ENCODE peak calls at places on chromosomes 13 and 19, in nine cellular contexts. One of them, this sample, is unnamed.

GRCh38 chr19:10112037-10112751 is 701 bp downstream of the P2RY11 start:
- DNase-seq in right atrium auricular region: no peak
- DNase-seq in heart right ventricle: no peak
- DNase-seq in GM12878: no peak
- DNase-seq in pancreas: no peak
- DNase-seq in bronchial epithelial cell: no peak
- DNase-seq in A549: peak; percentile 50
- DNase-seq in PC-9: no peak
- DNase-seq in astrocyte of the spinal cord: no peak
- DNase-seq in this sample: no peak

GRCh38 chr19:43406297-43406696 is 8.4 kb upstream of the TEX101 start:
- DNase-seq in heart right ventricle: no peak
- DNase-seq in A549: no peak
- DNase-seq in right atrium auricular region: no peak
- DNase-seq in astrocyte of the spinal cord: no peak
- DNase-seq in PC-9: no peak
- DNase-seq in GM12878: no peak
- DNase-seq in bronchial epithelial cell: no peak
- DNase-seq in pancreas: no peak
- DNase-seq in this sample: no peak

GRCh38 chr13:45243072-45243471 is 42.2 kb upstream of the KCTD4 start:
- DNase-seq in A549: no peak
- DNase-seq in GM12878: no peak
- DNase-seq in bronchial epithelial cell: no peak
- DNase-seq in right atrium auricular region: no peak
- DNase-seq in PC-9: no peak
- DNase-seq in pancreas: no peak
- DNase-seq in heart right ventricle: no peak
- DNase-seq in astrocyte of the spinal cord: no peak
- DNase-seq in this sample: no peak

GRCh38 chr13:98488736-98489135 is 88.2 kb downstream of the STK24 start:
- DNase-seq in bronchial epithelial cell: no peak
- DNase-seq in astrocyte of the spinal cord: no peak
- DNase-seq in heart right ventricle: no peak
- DNase-seq in GM12878: peak; percentile 55
- DNase-seq in PC-9: no peak
- DNase-seq in pancreas: no peak
- DNase-seq in right atrium auricular region: no peak
- DNase-seq in A549: no peak
- DNase-seq in this sample: no peak

GRCh38 chr19:17327654-17328516 is 6.8 kb downstream of the ANO8 start:
- DNase-seq in PC-9: peak; percentile 86
- DNase-seq in right atrium auricular region: no peak
- DNase-seq in GM12878: no peak
- DNase-seq in pancreas: peak; percentile 63
- DNase-seq in astrocyte of the spinal cord: no peak
- DNase-seq in A549: no peak
- DNase-seq in heart right ventricle: no peak
- DNase-seq in bronchial epithelial cell: peak; percentile 80
- DNase-seq in this sample: no peak

GRCh38 chr19:38210458-38210987 is 13.5 kb downstream of the DPF1 start:
- DNase-seq in heart right ventricle: peak; percentile 62
- DNase-seq in GM12878: no peak
- DNase-seq in bronchial epithelial cell: no peak
- DNase-seq in PC-9: no peak
- DNase-seq in pancreas: no peak
- DNase-seq in A549: no peak
- DNase-seq in right atrium auricular region: no peak
- DNase-seq in astrocyte of the spinal cord: peak; percentile 37
- DNase-seq in this sample: no peak

GRCh38 chr13:112931028-112931934 is 37.7 kb upstream of the MCF2L start:
- DNase-seq in pancreas: no peak
- DNase-seq in right atrium auricular region: no peak
- DNase-seq in bronchial epithelial cell: peak; percentile 17
- DNase-seq in astrocyte of the spinal cord: peak; percentile 14
- DNase-seq in GM12878: no peak
- DNase-seq in A549: peak; percentile 45
- DNase-seq in PC-9: peak; percentile 57
- DNase-seq in heart right ventricle: no peak
- DNase-seq in this sample: no peak

GRCh38 chr13:78742659-78743058 is 83.7 kb upstream of the OBI1 start:
- DNase-seq in heart right ventricle: no peak
- DNase-seq in PC-9: no peak
- DNase-seq in GM12878: no peak
- DNase-seq in A549: no peak
- DNase-seq in right atrium auricular region: no peak
- DNase-seq in pancreas: no peak
- DNase-seq in bronchial epithelial cell: no peak
- DNase-seq in astrocyte of the spinal cord: no peak
- DNase-seq in this sample: no peak

GRCh38 chr19:17001603-17002183 is 24.9 kb downstream of the CPAMD8 start:
- DNase-seq in PC-9: no peak
- DNase-seq in heart right ventricle: no peak
- DNase-seq in GM12878: no peak
- DNase-seq in pancreas: no peak
- DNase-seq in A549: no peak
- DNase-seq in astrocyte of the spinal cord: no peak
- DNase-seq in right atrium auricular region: no peak
- DNase-seq in bronchial epithelial cell: no peak
- DNase-seq in this sample: no peak

GRCh38 chr13:82900453-82900852 is 981.8 kb downstream of the SLITRK1 start:
- DNase-seq in A549: no peak
- DNase-seq in GM12878: no peak
- DNase-seq in PC-9: no peak
- DNase-seq in pancreas: no peak
- DNase-seq in right atrium auricular region: no peak
- DNase-seq in astrocyte of the spinal cord: no peak
- DNase-seq in bronchial epithelial cell: no peak
- DNase-seq in heart right ventricle: no peak
- DNase-seq in this sample: no peak

GRCh38 chr19:47243776-47244547 is 12.4 kb upstream of the CCDC9 start:
- DNase-seq in PC-9: peak; percentile 95
- DNase-seq in pancreas: peak; percentile 87
- DNase-seq in astrocyte of the spinal cord: peak; percentile 98
- DNase-seq in GM12878: no peak
- DNase-seq in right atrium auricular region: peak; percentile 94
- DNase-seq in A549: peak; percentile 97
- DNase-seq in heart right ventricle: peak; percentile 94
- DNase-seq in bronchial epithelial cell: peak; percentile 81
- DNase-seq in this sample: peak; percentile 79

GRCh38 chr13:35468195-35468594 is 8.3 kb downstream of the MAB21L1 start:
- DNase-seq in heart right ventricle: no peak
- DNase-seq in A549: no peak
- DNase-seq in bronchial epithelial cell: no peak
- DNase-seq in astrocyte of the spinal cord: peak; percentile 10
- DNase-seq in pancreas: no peak
- DNase-seq in GM12878: no peak
- DNase-seq in PC-9: no peak
- DNase-seq in right atrium auricular region: no peak
- DNase-seq in this sample: no peak

GRCh38 chr13:99425485-99426341 is 75.6 kb upstream of the TM9SF2 start:
- DNase-seq in right atrium auricular region: no peak
- DNase-seq in astrocyte of the spinal cord: no peak
- DNase-seq in GM12878: peak; percentile 90
- DNase-seq in A549: no peak
- DNase-seq in heart right ventricle: no peak
- DNase-seq in bronchial epithelial cell: no peak
- DNase-seq in PC-9: no peak
- DNase-seq in pancreas: no peak
- DNase-seq in this sample: no peak

GRCh38 chr19:42480335-42481095 is 37.8 kb upstream of the CXCL17 start:
- DNase-seq in bronchial epithelial cell: peak; percentile 73
- DNase-seq in PC-9: peak; percentile 43
- DNase-seq in heart right ventricle: no peak
- DNase-seq in astrocyte of the spinal cord: no peak
- DNase-seq in GM12878: no peak
- DNase-seq in pancreas: peak; percentile 6
- DNase-seq in A549: peak; percentile 78
- DNase-seq in right atrium auricular region: no peak
- DNase-seq in this sample: no peak

GRCh38 chr13:20891768-20892167 is 10.8 kb downstream of the XPO4 start:
- DNase-seq in right atrium auricular region: no peak
- DNase-seq in heart right ventricle: no peak
- DNase-seq in PC-9: no peak
- DNase-seq in A549: no peak
- DNase-seq in pancreas: no peak
- DNase-seq in bronchial epithelial cell: no peak
- DNase-seq in GM12878: no peak
- DNase-seq in astrocyte of the spinal cord: no peak
- DNase-seq in this sample: no peak

GRCh38 chr19:40717325-40717879 is 490 bp downstream of the ITPKC start:
- DNase-seq in bronchial epithelial cell: no peak
- DNase-seq in GM12878: no peak
- DNase-seq in right atrium auricular region: no peak
- DNase-seq in heart right ventricle: peak; percentile 40
- DNase-seq in A549: peak; percentile 65
- DNase-seq in astrocyte of the spinal cord: no peak
- DNase-seq in pancreas: no peak
- DNase-seq in PC-9: peak; percentile 19
- DNase-seq in this sample: no peak

GRCh38 chr19:5800361-5801270 is 4.3 kb upstream of the NRTN start:
- DNase-seq in bronchial epithelial cell: no peak
- DNase-seq in PC-9: no peak
- DNase-seq in heart right ventricle: no peak
- DNase-seq in A549: no peak
- DNase-seq in pancreas: no peak
- DNase-seq in astrocyte of the spinal cord: no peak
- DNase-seq in GM12878: no peak
- DNase-seq in right atrium auricular region: no peak
- DNase-seq in this sample: no peak

GRCh38 chr19:19386373-19386869 is 19.1 kb upstream of the GATAD2A start:
- DNase-seq in bronchial epithelial cell: no peak
- DNase-seq in pancreas: no peak
- DNase-seq in heart right ventricle: no peak
- DNase-seq in A549: no peak
- DNase-seq in GM12878: no peak
- DNase-seq in astrocyte of the spinal cord: no peak
- DNase-seq in right atrium auricular region: no peak
- DNase-seq in PC-9: no peak
- DNase-seq in this sample: no peak
- TF ChIP-seq CTCF in bronchial epithelial cell: peak; percentile 35
- TF ChIP-seq CTCF in pancreas: no peak
- TF ChIP-seq CTCF in heart right ventricle: peak; percentile 25
- TF ChIP-seq CTCF in A549: no peak
- TF ChIP-seq CTCF in GM12878: peak; percentile 21
- TF ChIP-seq CTCF in astrocyte of the spinal cord: peak; percentile 33
- TF ChIP-seq CTCF in right atrium auricular region: no peak
- TF ChIP-seq CTCF in PC-9: peak; percentile 45
- TF ChIP-seq CTCF in this sample: peak; percentile 36

GRCh38 chr19:12706332-12706718 is 9.9 kb upstream of the FBXW9 start:
- DNase-seq in bronchial epithelial cell: no peak
- DNase-seq in A549: no peak
- DNase-seq in right atrium auricular region: no peak
- DNase-seq in astrocyte of the spinal cord: no peak
- DNase-seq in PC-9: no peak
- DNase-seq in pancreas: no peak
- DNase-seq in heart right ventricle: no peak
- DNase-seq in GM12878: no peak
- DNase-seq in this sample: no peak

GRCh38 chr19:12715929-12716328 is 7.8 kb downstream of the TNPO2 start:
- DNase-seq in heart right ventricle: no peak
- DNase-seq in pancreas: no peak
- DNase-seq in right atrium auricular region: no peak
- DNase-seq in bronchial epithelial cell: no peak
- DNase-seq in GM12878: no peak
- DNase-seq in A549: no peak
- DNase-seq in astrocyte of the spinal cord: no peak
- DNase-seq in PC-9: no peak
- DNase-seq in this sample: no peak

GRCh38 chr19:12715102-12715501 is 8.6 kb downstream of the TNPO2 start:
- DNase-seq in right atrium auricular region: no peak
- DNase-seq in GM12878: no peak
- DNase-seq in heart right ventricle: no peak
- DNase-seq in PC-9: no peak
- DNase-seq in pancreas: no peak
- DNase-seq in A549: no peak
- DNase-seq in astrocyte of the spinal cord: no peak
- DNase-seq in bronchial epithelial cell: no peak
- DNase-seq in this sample: no peak

GRCh38 chr19:12708641-12709040 is 12.2 kb upstream of the FBXW9 start:
- DNase-seq in astrocyte of the spinal cord: no peak
- DNase-seq in pancreas: no peak
- DNase-seq in right atrium auricular region: no peak
- DNase-seq in bronchial epithelial cell: no peak
- DNase-seq in PC-9: no peak
- DNase-seq in A549: no peak
- DNase-seq in GM12878: no peak
- DNase-seq in heart right ventricle: no peak
- DNase-seq in this sample: no peak

GRCh38 chr19:12711187-12711586 is 12.5 kb downstream of the TNPO2 start:
- DNase-seq in bronchial epithelial cell: no peak
- DNase-seq in heart right ventricle: no peak
- DNase-seq in pancreas: no peak
- DNase-seq in PC-9: no peak
- DNase-seq in right atrium auricular region: no peak
- DNase-seq in A549: no peak
- DNase-seq in GM12878: no peak
- DNase-seq in astrocyte of the spinal cord: no peak
- DNase-seq in this sample: no peak
- H3K4me3 ChIP-seq in bronchial epithelial cell: no peak overlapping the region
- H3K4me3 ChIP-seq in heart right ventricle: no peak overlapping the region
- H3K4me3 ChIP-seq in pancreas: no peak overlapping the region
- H3K4me3 ChIP-seq in PC-9: no peak overlapping the region
- H3K4me3 ChIP-seq in right atrium auricular region: no peak overlapping the region
- H3K4me3 ChIP-seq in A549: no peak overlapping the region
- H3K4me3 ChIP-seq in GM12878: no peak overlapping the region
- H3K4me3 ChIP-seq in astrocyte of the spinal cord: no peak overlapping the region
- H3K4me3 ChIP-seq in this sample: no peak overlapping the region

DNA sequence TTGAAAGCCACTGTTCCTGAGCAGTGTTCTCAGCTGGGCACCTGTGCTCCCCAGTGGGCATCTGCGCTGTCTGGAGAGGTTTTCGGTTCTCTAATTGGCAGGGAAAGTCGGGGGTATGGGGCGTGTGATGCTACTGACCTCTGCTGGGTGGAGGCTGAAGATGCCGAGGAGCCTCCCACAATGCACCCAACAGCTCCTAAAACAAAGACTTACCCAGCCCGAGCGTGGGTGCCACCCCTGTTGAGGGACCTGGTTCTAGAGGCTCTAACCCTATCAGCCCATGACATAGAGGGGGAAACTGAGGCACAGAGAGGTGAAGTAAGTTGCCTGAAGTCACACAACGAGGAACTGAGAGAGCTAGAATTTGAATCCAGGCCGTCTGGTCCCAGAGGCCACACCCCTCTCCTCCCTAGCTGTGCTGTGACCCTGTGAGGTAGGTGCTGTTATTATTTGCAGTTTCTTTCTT is 2.3 kb downstream of the SPACA4 start:
- DNase-seq in A549: peak; percentile 83
- DNase-seq in right atrium auricular region: no peak
- DNase-seq in PC-9: peak; percentile 39
- DNase-seq in heart right ventricle: no peak
- DNase-seq in bronchial epithelial cell: peak; percentile 39
- DNase-seq in GM12878: no peak
- DNase-seq in astrocyte of the spinal cord: peak; percentile 34
- DNase-seq in pancreas: no peak
- DNase-seq in this sample: no peak
- TF ChIP-seq CTCF in A549: peak; percentile 92
- TF ChIP-seq CTCF in right atrium auricular region: peak; percentile 46
- TF ChIP-seq CTCF in PC-9: peak; percentile 73
- TF ChIP-seq CTCF in heart right ventricle: peak; percentile 50
- TF ChIP-seq CTCF in bronchial epithelial cell: peak; percentile 65
- TF ChIP-seq CTCF in GM12878: peak; percentile 84
- TF ChIP-seq CTCF in astrocyte of the spinal cord: peak; percentile 73
- TF ChIP-seq CTCF in pancreas: no peak
- TF ChIP-seq CTCF in this sample: peak; percentile 70

GRCh38 chr19:48397263-48397635 is 3.8 kb downstream of the GRIN2D start:
- DNase-seq in A549: no peak
- DNase-seq in bronchial epithelial cell: no peak
- DNase-seq in GM12878: no peak
- DNase-seq in right atrium auricular region: no peak
- DNase-seq in astrocyte of the spinal cord: no peak
- DNase-seq in heart right ventricle: no peak
- DNase-seq in PC-9: no peak
- DNase-seq in pancreas: no peak
- DNase-seq in this sample: no peak
- H3K4me3 ChIP-seq in A549: peak overlapping the region; percentile 70
- H3K4me3 ChIP-seq in bronchial epithelial cell: no peak overlapping the region
- H3K4me3 ChIP-seq in GM12878: peak overlapping the region; percentile 74
- H3K4me3 ChIP-seq in right atrium auricular region: no peak overlapping the region
- H3K4me3 ChIP-seq in astrocyte of the spinal cord: peak overlapping the region; percentile 48
- H3K4me3 ChIP-seq in heart right ventricle: peak overlapping the region; percentile 48
- H3K4me3 ChIP-seq in PC-9: peak overlapping the region; percentile 95
- H3K4me3 ChIP-seq in pancreas: no peak overlapping the region
- H3K4me3 ChIP-seq in this sample: no peak overlapping the region

This sample was measured in retinal pigment epithelial cell.